ENCODE peak calls at places on chromosomes 3 and 15, in eight cellular contexts. F is GM23248, S is OCI-LY7, H is neural progenitor cell, D is SK-N-SH, X is PC-3, Q is GM23338, J is HCT116. N is an unnamed sample. For H3K36me3, the result is how much of the 10 kb centered on the place peaks cover.

GRCh38 chr3:99910752-99911151 is 93.1 kb downstream of the CMSS1 start:
- DNase-seq in F (no peak), S (no peak), H (no peak), D (no peak), X (peak), Q (no peak), J (no peak), N (no peak)

GRCh38 chr15:54812383-54812782 is 384.4 kb downstream of the RSL24D1 start:
- DNase-seq in F (no peak), S (no peak), H (no peak), D (no peak), X (no peak), Q (no peak), J (no peak), N (no peak)

GRCh38 chr3:30934208-30934550 is 39.7 kb upstream of the GADL1 start:
- DNase-seq in F (peak), S (peak), H (peak), D (peak), X (peak), Q (peak), J (peak), N (peak)

GRCh38 chr3:39208463-39209055 is 16.2 kb upstream of the XIRP1 start:
- DNase-seq in F (peak), S (peak), H (peak), D (peak), X (peak), Q (peak), J (peak), N (peak)

GRCh38 chr3:151248772-151249366 is 29.5 kb downstream of the P2RY14 start:
- DNase-seq in F (no peak), S (no peak), H (no peak), D (no peak), X (no peak), Q (no peak), J (no peak), N (no peak)

GRCh38 chr15:81006124-81006523 is 5.4 kb downstream of the TLNRD1 start:
- DNase-seq in F (no peak), S (no peak), H (no peak), D (no peak), X (no peak), Q (no peak), J (no peak), N (no peak)

GRCh38 chr3:15055019-15055557 is 10.0 kb downstream of the MRPS25 start:
- DNase-seq in F (peak), S (peak), H (no peak), D (no peak), X (no peak), Q (no peak), J (no peak), N (no peak)

GRCh38 chr15:96349034-96349932 is 18.8 kb downstream of the NR2F2 start:
- DNase-seq in F (no peak), S (no peak), H (peak), D (no peak), X (no peak), Q (no peak), J (no peak), N (no peak)

GRCh38 chr3:121748638-121749275 is 784 bp downstream of the GOLGB1 start:
- DNase-seq in F (peak), S (peak), H (peak), D (no peak), X (peak), Q (peak), J (no peak), N (peak)

GRCh38 chr3:188469228-188469885 is 315.4 kb downstream of the LPP start:
- DNase-seq in F (no peak), S (no peak), H (no peak), D (no peak), X (no peak), Q (no peak), J (no peak), N (no peak)

GRCh38 chr3:7695067-7695466 is 806.6 kb upstream of the LMCD1 start:
- DNase-seq in F (no peak), S (no peak), H (no peak), D (no peak), X (no peak), Q (peak), J (no peak), N (no peak)

GRCh38 chr3:197466586-197467399 is 89.0 kb downstream of the BDH1 start:
- DNase-seq in F (peak), S (no peak), H (no peak), D (peak), X (peak), Q (no peak), J (no peak), N (peak)

GRCh38 chr3:4582634-4583033 is 89.5 kb downstream of the ITPR1 start:
- DNase-seq in F (peak), S (no peak), H (no peak), D (no peak), X (no peak), Q (peak), J (no peak), N (no peak)

GRCh38 chr3:76107935-76108570 is 322.7 kb upstream of the ZNF717 start:
- DNase-seq in F (peak), S (peak), H (peak), D (peak), X (peak), Q (peak), J (peak), N (peak)

GRCh38 chr3:15557511-15557946 is 36.0 kb upstream of the COLQ start:
- DNase-seq in F (peak), S (peak), H (peak), D (peak), X (peak), Q (peak), J (peak), N (peak)

GRCh38 chr15:87954783-87955182 is 301.8 kb downstream of the NTRK3 start:
- DNase-seq in F (peak), S (no peak), H (no peak), D (no peak), X (no peak), Q (no peak), J (no peak), N (no peak)

GRCh38 chr3:153043729-153044314 is 118.2 kb upstream of the RAP2B start:
- DNase-seq in F (peak), S (no peak), H (no peak), D (no peak), X (peak), Q (no peak), J (no peak), N (no peak)

GRCh38 chr3:20060924-20061323 is 20.7 kb downstream of the KAT2B start:
- DNase-seq in F (peak), S (no peak), H (no peak), D (no peak), X (peak), Q (no peak), J (no peak), N (no peak)

GRCh38 chr3:58151637-58152036 is 59.1 kb downstream of the DNASE1L3 start:
- DNase-seq in F (peak), S (no peak), H (no peak), D (no peak), X (no peak), Q (no peak), J (no peak), N (no peak)

GRCh38 chr15:64748251-64748650 is 27.1 kb downstream of the RBPMS2 start:
- DNase-seq in F (no peak), S (no peak), H (no peak), D (no peak), X (no peak), Q (no peak), J (no peak), N (no peak)

GRCh38 chr3:150751781-150752263 is 11.1 kb downstream of the SIAH2 start:
- DNase-seq in F (no peak), S (no peak), H (no peak), D (no peak), X (peak), Q (no peak), J (no peak), N (no peak)

GRCh38 chr15:75446146-75446545 is 5.3 kb downstream of the SIN3A start:
- DNase-seq in F (no peak), S (peak), H (no peak), D (no peak), X (no peak), Q (no peak), J (no peak), N (no peak)

GRCh38 chr3:141487419-141488345 is 855 bp downstream of the RASA2 start:
- DNase-seq in F (peak), S (peak), H (peak), D (peak), X (peak), Q (peak), J (peak), N (peak)

GRCh38 chr3:33047842-33048834 is 48.8 kb downstream of the GLB1 start:
- DNase-seq in F (no peak), S (peak), H (no peak), D (no peak), X (no peak), Q (no peak), J (no peak), N (no peak)

GRCh38 chr3:46892285-46893145 is 15.0 kb downstream of the PTH1R start:
- DNase-seq in F (peak), S (no peak), H (peak), D (peak), X (peak), Q (peak), J (peak), N (peak)

GRCh38 chr3:165128544-165128943 is 50.2 kb upstream of the SI start:
- DNase-seq in F (no peak), S (no peak), H (no peak), D (no peak), X (no peak), Q (no peak), J (no peak), N (no peak)

GRCh38 chr3:178306427-178307115 is 229.7 kb upstream of the KCNMB2 start:
- DNase-seq in F (no peak), S (no peak), H (no peak), D (no peak), X (no peak), Q (no peak), J (no peak), N (no peak)

GRCh38 chr3:40432793-40433192 is 24.3 kb upstream of the RPL14 start:
- DNase-seq in F (no peak), S (no peak), H (no peak), D (peak), X (peak), Q (no peak), J (no peak), N (no peak)

GRCh38 chr3:127484601-127485388 is 105.7 kb downstream of the TPRA1 start:
- DNase-seq in F (peak), S (no peak), H (no peak), D (peak), X (no peak), Q (no peak), J (no peak), N (no peak)

GRCh38 chr3:16177962-16178627 is 3.6 kb downstream of the GALNT15 start:
- DNase-seq in F (peak), S (peak), H (peak), D (peak), X (peak), Q (peak), J (peak), N (peak)

GRCh38 chr15:94584833-94585244 is 353.5 kb downstream of the MCTP2 start:
- DNase-seq in F (peak), S (peak), H (no peak), D (no peak), X (no peak), Q (no peak), J (no peak), N (no peak)

GRCh38 chr3:51637941-51638471 is 33.0 kb upstream of the TEX264 start:
- DNase-seq in F (peak), S (peak), H (peak), D (peak), X (peak), Q (peak), J (peak), N (peak)

GRCh38 chr15:77599899-77600298 is 32.8 kb downstream of the LINGO1 start:
- DNase-seq in F (peak), S (peak), H (peak), D (peak), X (no peak), Q (peak), J (peak), N (no peak)

GRCh38 chr3:78791745-78792144 is 976.1 kb downstream of the ROBO1 start:
- DNase-seq in F (no peak), S (no peak), H (no peak), D (peak), X (no peak), Q (no peak), J (no peak), N (no peak)

GRCh38 chr3:146250449-146251382 is at the start of gene PLSCR4:
- DNase-seq in F (peak), S (no peak), H (peak), D (peak), X (peak), Q (peak), J (peak), N (peak)

GRCh38 chr3:150970665-150971327 is 1.7 kb downstream of the CLRN1 start:
- DNase-seq in F (peak), S (no peak), H (no peak), D (no peak), X (peak), Q (no peak), J (peak), N (no peak)

GRCh38 chr3:187798531-187799520 is 53.6 kb upstream of the BCL6 start:
- DNase-seq in F (no peak), S (no peak), H (no peak), D (no peak), X (no peak), Q (no peak), J (no peak), N (no peak)

GRCh38 chr3:175865724-175866123 is 1006.6 kb downstream of the NAALADL2 start:
- DNase-seq in F (no peak), S (no peak), H (no peak), D (no peak), X (no peak), Q (no peak), J (no peak), N (no peak)
- TF ChIP-seq EZH2phosphoT487 in F (no peak), S (no peak), H (no peak), D (no peak), X (no peak), Q (no peak), J (no peak), N (no peak)

GRCh38 chr3:66395635-66396034 is 105.2 kb downstream of the LRIG1 start:
- DNase-seq in F (no peak), S (no peak), H (no peak), D (no peak), X (no peak), Q (no peak), J (no peak), N (no peak)
- H3K36me3 ChIP-seq in F (under half), S (half or more), H (under half), D (under half), X (under half), Q (under half), J (under half), N (under half)

DNA sequence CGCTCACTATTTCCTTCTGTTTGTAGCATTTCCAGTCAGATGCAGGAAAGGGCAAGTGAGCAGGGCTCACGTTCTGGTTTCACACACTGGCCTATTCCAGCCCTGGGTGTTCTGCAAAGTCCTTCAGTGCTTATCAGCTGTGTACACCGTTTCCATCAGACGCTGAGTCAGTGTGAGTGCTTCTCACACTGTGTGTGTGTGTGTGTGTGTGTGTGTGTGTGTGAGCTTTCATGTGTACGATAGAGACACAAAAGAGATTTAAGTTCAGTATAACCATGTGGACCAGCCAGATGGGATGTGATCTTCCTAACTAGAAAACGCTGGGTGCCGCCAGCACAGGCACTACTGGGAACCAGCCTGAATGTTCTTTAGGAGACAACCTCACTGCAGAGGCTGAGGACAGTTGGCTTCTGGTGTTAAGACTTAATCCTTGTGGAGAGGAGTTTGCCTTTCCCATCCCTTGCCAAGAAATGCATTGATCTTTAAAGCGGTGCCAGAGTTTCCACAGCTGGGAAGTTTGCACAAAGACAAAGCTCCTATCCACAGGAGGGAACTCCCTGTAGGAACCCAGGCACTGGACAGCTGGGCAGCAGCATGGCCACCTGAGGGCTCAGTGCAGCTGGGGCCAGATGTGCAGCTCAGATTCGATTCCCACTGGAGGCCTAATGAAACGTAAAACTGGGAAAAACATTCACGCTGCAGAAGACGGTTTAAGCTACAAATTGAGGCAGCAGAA is 3.9 kb upstream of the CHSY1 start:
- DNase-seq in F (peak), S (no peak), H (peak), D (no peak), X (no peak), Q (no peak), J (no peak), N (peak)
- H2AFZ ChIP-seq in F (no peak), S (no peak), H (no peak), D (no peak), X (no peak), Q (no peak), J (no peak), N (no peak)

GRCh38 chr3:136464502-136464901 is 214.4 kb downstream of the PCCB start:
- DNase-seq in F (peak), S (no peak), H (no peak), D (no peak), X (peak), Q (no peak), J (no peak), N (no peak)
- TF ChIP-seq EZH2phosphoT487 in F (no peak), S (no peak), H (no peak), D (no peak), X (no peak), Q (no peak), J (no peak), N (no peak)

DNA sequence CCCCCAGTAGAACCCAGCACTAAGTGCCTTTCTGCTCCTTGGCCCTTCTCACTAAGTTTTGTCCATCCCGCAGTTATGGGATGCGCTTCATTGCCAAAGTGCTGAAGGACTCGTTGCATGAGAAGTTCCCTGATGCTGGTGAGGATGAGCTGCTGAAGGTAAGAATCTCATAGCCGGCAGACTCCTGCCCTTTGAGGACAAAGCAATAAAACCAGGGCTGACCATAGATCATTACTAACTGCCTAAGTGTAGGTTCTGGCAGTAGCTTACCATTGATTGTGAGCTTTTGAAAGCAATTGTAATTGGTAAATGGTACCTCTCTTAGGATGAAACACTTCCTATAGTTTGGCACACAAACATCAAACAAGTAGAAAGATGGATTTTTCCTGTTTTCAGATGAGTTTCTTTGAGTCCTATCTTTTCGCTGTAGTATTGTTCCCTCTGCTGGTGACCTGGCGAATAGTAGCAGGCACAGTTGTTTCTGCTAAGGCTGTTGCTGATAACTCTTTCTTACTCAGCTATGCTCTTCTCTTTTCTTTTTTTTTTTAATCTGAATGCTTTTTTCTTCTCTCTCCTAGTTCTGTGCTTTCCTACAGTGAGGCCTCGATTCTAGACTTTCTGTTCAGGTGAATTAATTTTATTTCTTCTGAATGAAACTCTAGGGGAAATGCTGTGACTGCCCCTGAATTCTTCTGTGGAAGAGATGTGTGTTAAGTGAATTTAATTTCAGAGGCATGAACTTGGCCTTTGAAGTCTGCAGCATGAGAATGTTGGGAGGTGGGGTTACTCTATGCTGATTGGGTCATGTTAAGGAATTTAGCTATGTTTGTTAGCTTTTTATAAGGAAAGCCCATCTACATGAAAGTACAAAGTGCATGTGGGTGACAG is 47.4 kb upstream of the CRTC3 start:
- DNase-seq in F (peak), S (peak), H (peak), D (peak), X (peak), Q (peak), J (peak), N (peak)
- H3K36me3 ChIP-seq in F (half or more), S (half or more), H (under half), D (under half), X (half or more), Q (under half), J (under half), N (under half)

N was measured in hepatocyte.